ENCODE peak calls at places on chromosome X, in seven cellular contexts. One of them, this sample, is unnamed.

GRCh38 chrX:346034-346813 is 27.6 kb upstream of the GTPBP6 start:
- DNase-seq in activated CD8-positive, alpha-beta memory T cell treated with anti-CD3 and anti-CD28 coated beads, Interleukin-2, amount 50 U/mL, for 4 hours: peak; percentile 13
- DNase-seq in foreskin melanocyte: no peak
- DNase-seq in NAMALWA: no peak
- DNase-seq in body of pancreas: no peak
- DNase-seq in fibroblast of lung: no peak
- DNase-seq in GM13976: no peak
- DNase-seq in this sample: no peak

GRCh38 chrX:38750551-38750950 is 50.7 kb upstream of the MID1IP1 start:
- DNase-seq in activated CD8-positive, alpha-beta memory T cell treated with anti-CD3 and anti-CD28 coated beads, Interleukin-2, amount 50 U/mL, for 4 hours: no peak
- DNase-seq in foreskin melanocyte: no peak
- DNase-seq in NAMALWA: no peak
- DNase-seq in body of pancreas: no peak
- DNase-seq in fibroblast of lung: no peak
- DNase-seq in GM13976: no peak
- DNase-seq in this sample: no peak

GRCh38 chrX:129663171-129663570 is 8.4 kb upstream of the APLN start:
- DNase-seq in activated CD8-positive, alpha-beta memory T cell treated with anti-CD3 and anti-CD28 coated beads, Interleukin-2, amount 50 U/mL, for 4 hours: no peak
- DNase-seq in foreskin melanocyte: no peak
- DNase-seq in NAMALWA: no peak
- DNase-seq in body of pancreas: no peak
- DNase-seq in fibroblast of lung: peak; percentile 24
- DNase-seq in GM13976: no peak
- DNase-seq in this sample: no peak

GRCh38 chrX:149259241-149259640 is 245.9 kb downstream of the IDS start:
- DNase-seq in activated CD8-positive, alpha-beta memory T cell treated with anti-CD3 and anti-CD28 coated beads, Interleukin-2, amount 50 U/mL, for 4 hours: no peak
- DNase-seq in foreskin melanocyte: no peak
- DNase-seq in NAMALWA: no peak
- DNase-seq in body of pancreas: no peak
- DNase-seq in fibroblast of lung: peak; percentile 58
- DNase-seq in GM13976: no peak
- DNase-seq in this sample: no peak

GRCh38 chrX:11665144-11666040 is at the start of gene ARHGAP6:
- DNase-seq in activated CD8-positive, alpha-beta memory T cell treated with anti-CD3 and anti-CD28 coated beads, Interleukin-2, amount 50 U/mL, for 4 hours: no peak
- DNase-seq in foreskin melanocyte: peak; percentile 31
- DNase-seq in NAMALWA: no peak
- DNase-seq in body of pancreas: peak; percentile 11
- DNase-seq in fibroblast of lung: peak; percentile 55
- DNase-seq in GM13976: peak; percentile 35
- DNase-seq in this sample: no peak

GRCh38 chrX:108473979-108474378 is 34.3 kb downstream of the COL4A5 start:
- DNase-seq in activated CD8-positive, alpha-beta memory T cell treated with anti-CD3 and anti-CD28 coated beads, Interleukin-2, amount 50 U/mL, for 4 hours: no peak
- DNase-seq in foreskin melanocyte: no peak
- DNase-seq in NAMALWA: no peak
- DNase-seq in body of pancreas: no peak
- DNase-seq in fibroblast of lung: no peak
- DNase-seq in GM13976: no peak
- DNase-seq in this sample: no peak

GRCh38 chrX:22424141-22424915 is 151.6 kb downstream of the CBLL2 start:
- DNase-seq in activated CD8-positive, alpha-beta memory T cell treated with anti-CD3 and anti-CD28 coated beads, Interleukin-2, amount 50 U/mL, for 4 hours: no peak
- DNase-seq in foreskin melanocyte: no peak
- DNase-seq in NAMALWA: no peak
- DNase-seq in body of pancreas: no peak
- DNase-seq in fibroblast of lung: no peak
- DNase-seq in GM13976: no peak
- DNase-seq in this sample: no peak

GRCh38 chrX:15988661-15989603 is 134.3 kb upstream of the AP1S2 start:
- DNase-seq in activated CD8-positive, alpha-beta memory T cell treated with anti-CD3 and anti-CD28 coated beads, Interleukin-2, amount 50 U/mL, for 4 hours: no peak
- DNase-seq in foreskin melanocyte: peak; percentile 82
- DNase-seq in NAMALWA: peak; percentile 17
- DNase-seq in body of pancreas: no peak
- DNase-seq in fibroblast of lung: peak; percentile 68
- DNase-seq in GM13976: no peak
- DNase-seq in this sample: peak; percentile 48

GRCh38 chrX:13658602-13659001 is 5.7 kb downstream of the TCEANC start:
- DNase-seq in activated CD8-positive, alpha-beta memory T cell treated with anti-CD3 and anti-CD28 coated beads, Interleukin-2, amount 50 U/mL, for 4 hours: no peak
- DNase-seq in foreskin melanocyte: no peak
- DNase-seq in NAMALWA: peak; percentile 72
- DNase-seq in body of pancreas: no peak
- DNase-seq in fibroblast of lung: peak; percentile 41
- DNase-seq in GM13976: peak; percentile 38
- DNase-seq in this sample: no peak

GRCh38 chrX:141341743-141342142 is 99.4 kb upstream of the SPANXC start:
- DNase-seq in activated CD8-positive, alpha-beta memory T cell treated with anti-CD3 and anti-CD28 coated beads, Interleukin-2, amount 50 U/mL, for 4 hours: no peak
- DNase-seq in foreskin melanocyte: no peak
- DNase-seq in NAMALWA: no peak
- DNase-seq in body of pancreas: no peak
- DNase-seq in fibroblast of lung: no peak
- DNase-seq in GM13976: no peak
- DNase-seq in this sample: no peak

GRCh38 chrX:112746812-112747630 is 67.3 kb upstream of the LHFPL1 start:
- DNase-seq in activated CD8-positive, alpha-beta memory T cell treated with anti-CD3 and anti-CD28 coated beads, Interleukin-2, amount 50 U/mL, for 4 hours: no peak
- DNase-seq in foreskin melanocyte: no peak
- DNase-seq in NAMALWA: no peak
- DNase-seq in body of pancreas: no peak
- DNase-seq in fibroblast of lung: peak; percentile 63
- DNase-seq in GM13976: no peak
- DNase-seq in this sample: no peak

GRCh38 chrX:19569121-19569805 is 54.0 kb upstream of the MAP3K15 start:
- DNase-seq in activated CD8-positive, alpha-beta memory T cell treated with anti-CD3 and anti-CD28 coated beads, Interleukin-2, amount 50 U/mL, for 4 hours: no peak
- DNase-seq in foreskin melanocyte: no peak
- DNase-seq in NAMALWA: no peak
- DNase-seq in body of pancreas: no peak
- DNase-seq in fibroblast of lung: no peak
- DNase-seq in GM13976: no peak
- DNase-seq in this sample: no peak